ENCODE peak calls at places on chromosomes 7 and 10, in eight cellular contexts. X is choroid plexus epithelial cell, P is NCI-H510A treated with DMSO at 0.1 percent for 48 hours, V is H54, A is activated B cell treated with CpG ODN at 0.5 μM for 24 hours, D is colonic mucosa, G is NAMALWA, S is GM03348. C is an unnamed sample.

GRCh38 chr7:64774204-64774842 is 19.9 kb upstream of the ZNF138 start:
- DNase-seq in X (no peak), P (no peak), V (no peak), A (no peak), D (no peak), G (no peak), S (no peak), C (no peak)

GRCh38 chr7:52017802-52018679 is 701.4 kb upstream of the COBL start:
- DNase-seq in X (no peak), P (no peak), V (peak), A (no peak), D (peak), G (peak), S (no peak), C (no peak)

GRCh38 chr7:29801929-29802328 is 4.4 kb upstream of the WIPF3 start:
- DNase-seq in X (no peak), P (no peak), V (no peak), A (no peak), D (no peak), G (no peak), S (no peak), C (no peak)

GRCh38 chr10:51228714-51229100 is 154.4 kb downstream of the PRKG1 start:
- DNase-seq in X (no peak), P (no peak), V (no peak), A (no peak), D (no peak), G (no peak), S (no peak), C (no peak)

GRCh38 chr7:130154501-130155317 is 50.5 kb downstream of the TMEM209 start:
- DNase-seq in X (no peak), P (peak), V (no peak), A (no peak), D (peak), G (peak), S (no peak), C (no peak)

GRCh38 chr7:129877146-129877792 is 75.5 kb downstream of the UBE2H start:
- DNase-seq in X (peak), P (no peak), V (no peak), A (no peak), D (no peak), G (no peak), S (no peak), C (no peak)

GRCh38 chr7:134732739-134733138 is 46.7 kb upstream of the CALD1 start:
- DNase-seq in X (no peak), P (no peak), V (no peak), A (no peak), D (no peak), G (no peak), S (no peak), C (no peak)

GRCh38 chr7:95804090-95804489 is 31.7 kb downstream of the DYNC1I1 start:
- DNase-seq in X (peak), P (no peak), V (no peak), A (no peak), D (no peak), G (no peak), S (no peak), C (no peak)

GRCh38 chr10:132129431-132129830 is 57.3 kb upstream of the DPYSL4 start:
- DNase-seq in X (no peak), P (no peak), V (no peak), A (no peak), D (no peak), G (no peak), S (no peak), C (no peak)

GRCh38 chr10:110456523-110457091 is 41.1 kb upstream of the DUSP5 start:
- DNase-seq in X (peak), P (no peak), V (no peak), A (no peak), D (no peak), G (no peak), S (no peak), C (no peak)

GRCh38 chr7:140640727-140641531 is at the start of gene DENND2A:
- DNase-seq in X (peak), P (peak), V (no peak), A (peak), D (peak), G (no peak), S (peak), C (no peak)

GRCh38 chr7:2219136-2219535 is 13.6 kb downstream of the MAD1L1 start:
- DNase-seq in X (no peak), P (no peak), V (no peak), A (no peak), D (no peak), G (no peak), S (no peak), C (no peak)

GRCh38 chr7:64098-64521 is 128.3 kb upstream of the FAM20C start:
- DNase-seq in X (peak), P (no peak), V (no peak), A (no peak), D (peak), G (peak), S (peak), C (peak)

GRCh38 chr10:112246-112645 is 23.0 kb upstream of the ZMYND11 start:
- DNase-seq in X (no peak), P (no peak), V (no peak), A (no peak), D (no peak), G (no peak), S (no peak), C (peak)